ENCODE peak calls at places on chromosomes 13 and 19, in seven cellular contexts. A, V, O, S, F, I and Q are unnamed samples.
A peak's percentile ranks its signal among the peaks of the same experiment; 100 is the strongest.

GRCh38 chr13:20313896-20314295 is 81.8 kb upstream of the GJB6 start:
- DNase-seq in A (no peak), V (no peak), O (no peak), S (no peak), F (no peak), I (no peak), Q (no peak)

GRCh38 chr19:8041553-8041952 is 11.0 kb upstream of the CCL25 start:
- DNase-seq in A (no peak), V (no peak), O (no peak), S (no peak), F (peak; percentile 24), I (no peak), Q (no peak)

GRCh38 chr19:7500811-7501450 is 12.1 kb upstream of the PEX11G start:
- DNase-seq in A (peak; percentile 50), V (no peak), O (peak; percentile 46), S (peak; percentile 56), F (peak; percentile 79), I (peak; percentile 22), Q (peak; percentile 61)

GRCh38 chr13:47478985-47479384 is 522.1 kb downstream of the SUCLA2 start:
- DNase-seq in A (no peak), V (no peak), O (peak; percentile 30), S (peak; percentile 8), F (no peak), I (no peak), Q (no peak)

GRCh38 chr13:73056054-73056962 is 2.5 kb upstream of the KLF5 start:
- DNase-seq in A (no peak), V (no peak), O (peak; percentile 83), S (peak; percentile 67), F (no peak), I (no peak), Q (peak; percentile 24)

GRCh38 chr13:38415233-38415632 is 65.6 kb downstream of the UFM1 start:
- DNase-seq in A (no peak), V (no peak), O (no peak), S (no peak), F (no peak), I (no peak), Q (no peak)

GRCh38 chr19:17405250-17406038 is at the start of gene BST2:
- DNase-seq in A (peak; percentile 48), V (peak; percentile 94), O (peak; percentile 94), S (peak; percentile 31), F (peak; percentile 30), I (peak; percentile 57), Q (peak; percentile 64)

GRCh38 chr13:77724092-77724491 is 26.6 kb downstream of the SLAIN1 start:
- DNase-seq in A (peak; percentile 9), V (no peak), O (no peak), S (no peak), F (no peak), I (no peak), Q (no peak)

GRCh38 chr19:40224342-40225148 is 1.9 kb downstream of the CCNP start:
- DNase-seq in A (no peak), V (no peak), O (no peak), S (no peak), F (no peak), I (no peak), Q (no peak)

GRCh38 chr13:102675115-102675514 is 19.7 kb downstream of the METTL21C start:
- DNase-seq in A (no peak), V (no peak), O (no peak), S (no peak), F (no peak), I (no peak), Q (no peak)

GRCh38 chr13:23496255-23496654 is 62.8 kb upstream of the SACS start:
- DNase-seq in A (no peak), V (no peak), O (no peak), S (no peak), F (no peak), I (no peak), Q (no peak)

GRCh38 chr13:50829896-50830295 is 13.6 kb downstream of the DLEU7 start:
- DNase-seq in A (no peak), V (peak; percentile 43), O (no peak), S (peak; percentile 75), F (no peak), I (no peak), Q (peak; percentile 57)

GRCh38 chr13:74715718-74716117 is 581.5 kb upstream of the KLF12 start:
- DNase-seq in A (no peak), V (no peak), O (no peak), S (peak; percentile 43), F (no peak), I (no peak), Q (peak; percentile 21)

GRCh38 chr13:114067381-114067885 is 65.0 kb downstream of the RASA3 start:
- DNase-seq in A (peak; percentile 54), V (peak; percentile 62), O (peak; percentile 89), S (peak; percentile 85), F (no peak), I (peak; percentile 27), Q (peak; percentile 53)

GRCh38 chr13:113096745-113097305 is 8.8 kb upstream of the F7 start:
- DNase-seq in A (no peak), V (no peak), O (no peak), S (no peak), F (no peak), I (no peak), Q (no peak)

GRCh38 chr19:13212759-13213330 is 62.6 kb downstream of the IER2 start:
- DNase-seq in A (peak; percentile 75), V (no peak), O (peak; percentile 56), S (peak; percentile 64), F (no peak), I (peak; percentile 77), Q (peak; percentile 49)

GRCh38 chr19:44741841-44742352 is 6.6 kb upstream of the BCL3 start:
- DNase-seq in A (no peak), V (peak; percentile 96), O (peak; percentile 100), S (peak; percentile 98), F (peak; percentile 89), I (no peak), Q (peak; percentile 96)

GRCh38 chr13:36986462-36987240 is 12.5 kb downstream of the ALG5 start:
- DNase-seq in A (no peak), V (no peak), O (peak; percentile 28), S (peak; percentile 26), F (no peak), I (no peak), Q (no peak)

GRCh38 chr19:51702103-51702753 is 9.1 kb downstream of the SPACA6 start:
- DNase-seq in A (peak; percentile 46), V (no peak), O (peak; percentile 56), S (peak; percentile 84), F (peak; percentile 43), I (peak; percentile 53), Q (peak; percentile 86)

GRCh38 chr19:4115050-4115817 is 8.7 kb downstream of the MAP2K2 start:
- DNase-seq in A (peak; percentile 53), V (no peak), O (no peak), S (no peak), F (no peak), I (peak; percentile 44), Q (no peak)

GRCh38 chr13:81872581-81872980 is 1531.7 kb upstream of the SPRY2 start:
- DNase-seq in A (no peak), V (no peak), O (no peak), S (no peak), F (no peak), I (no peak), Q (no peak)

GRCh38 chr19:46718157-46718933 is 1.4 kb upstream of the PRKD2 start:
- DNase-seq in A (peak; percentile 63), V (peak; percentile 67), O (peak; percentile 17), S (peak; percentile 36), F (no peak), I (peak; percentile 53), Q (no peak)

GRCh38 chr19:48837081-48837524 is 812 bp upstream of the HSD17B14 start:
- DNase-seq in A (peak; percentile 79), V (peak; percentile 67), O (peak; percentile 77), S (peak; percentile 92), F (peak; percentile 75), I (peak; percentile 65), Q (peak; percentile 97)

GRCh38 chr13:28723806-28724205 is 5.0 kb upstream of the SLC46A3 start:
- DNase-seq in A (no peak), V (no peak), O (no peak), S (no peak), F (no peak), I (no peak), Q (no peak)

GRCh38 chr13:80753951-80754350 is 413.0 kb upstream of the SPRY2 start:
- DNase-seq in A (no peak), V (no peak), O (no peak), S (no peak), F (no peak), I (no peak), Q (no peak)

GRCh38 chr19:31548941-31549340 is 199.7 kb upstream of the TSHZ3 start:
- DNase-seq in A (no peak), V (no peak), O (peak; percentile 53), S (peak; percentile 68), F (no peak), I (no peak), Q (peak; percentile 65)

GRCh38 chr19:51094696-51095279 is 12.1 kb upstream of the KLK14 start:
- DNase-seq in A (peak; percentile 20), V (no peak), O (no peak), S (peak; percentile 25), F (no peak), I (peak; percentile 26), Q (peak; percentile 59)

GRCh38 chr13:51801631-51802099 is 2.3 kb downstream of the DHRS12 start:
- DNase-seq in A (no peak), V (no peak), O (no peak), S (peak; percentile 36), F (peak; percentile 67), I (no peak), Q (no peak)

GRCh38 chr13:45073809-45074208 is 46.5 kb upstream of the GTF2F2 start:
- DNase-seq in A (no peak), V (no peak), O (peak; percentile 2), S (no peak), F (no peak), I (no peak), Q (no peak)

GRCh38 chr13:112741185-112741755 is 51.4 kb downstream of the ATP11A start:
- DNase-seq in A (no peak), V (no peak), O (no peak), S (no peak), F (no peak), I (no peak), Q (no peak)

GRCh38 chr13:114237415-114238112 is 2.9 kb downstream of the CDC16 start:
- DNase-seq in A (no peak), V (no peak), O (no peak), S (no peak), F (no peak), I (no peak), Q (no peak)

GRCh38 chr13:113533441-113533840 is 42.9 kb upstream of the DCUN1D2 start:
- DNase-seq in A (no peak), V (no peak), O (no peak), S (no peak), F (no peak), I (no peak), Q (no peak)

GRCh38 chr19:29769997-29770396 is 41.8 kb upstream of the CCNE1 start:
- DNase-seq in A (no peak), V (no peak), O (no peak), S (no peak), F (no peak), I (no peak), Q (no peak)

GRCh38 chr19:12736854-12737665 is at the start of gene GET3:
- DNase-seq in A (peak; percentile 83), V (peak; percentile 98), O (peak; percentile 100), S (peak; percentile 99), F (peak; percentile 88), I (peak; percentile 76), Q (peak; percentile 93)

GRCh38 chr13:73676550-73677040 is 457.6 kb downstream of the KLF12 start:
- DNase-seq in A (no peak), V (no peak), O (no peak), S (no peak), F (no peak), I (no peak), Q (no peak)

GRCh38 chr19:49585023-49585422 is 3.9 kb downstream of the PRRG2 start:
- DNase-seq in A (no peak), V (no peak), O (no peak), S (no peak), F (no peak), I (no peak), Q (no peak)

GRCh38 chr13:51500687-51501086 is 47.9 kb upstream of the INTS6 start:
- DNase-seq in A (no peak), V (no peak), O (no peak), S (no peak), F (no peak), I (no peak), Q (no peak)